ENCODE peak calls at places on chromosomes 12 and 14, in ten cellular contexts. D is transverse colon, C is HCT116, O is psoas muscle, H is mucosa of descending colon, Y is A549, T is ovary, S is IMR-90, P is neural progenitor cell, B is esophagus muscularis mucosa. W is an unnamed sample.

GRCh38 chr14:76386922-76387782 is 11.2 kb downstream of the ESRRB start:
- DNase-seq in C (peak; percentile 37), B (no peak), Y (peak; percentile 61), T (peak; percentile 21), D (peak; percentile 62), H (peak; percentile 73), S (peak; percentile 51), P (peak; percentile 88), O (peak; percentile 65), W (peak; percentile 64)

GRCh38 chr14:35292051-35292769 is at the start of gene PSMA6:
- DNase-seq in S (peak; percentile 99), O (peak; percentile 99), Y (peak; percentile 99), T (peak; percentile 98), C (peak; percentile 98), H (peak; percentile 99), D (peak; percentile 100), B (peak; percentile 100), P (peak; percentile 100), W (peak; percentile 98)

GRCh38 chr12:51009038-51009437 is 17.1 kb downstream of the SLC11A2 start:
- DNase-seq in Y (no peak), H (peak; percentile 43), O (peak; percentile 66), P (no peak), B (no peak), S (no peak), C (no peak), D (peak; percentile 57), T (no peak), W (peak; percentile 47)

GRCh38 chr12:64739778-64740177 is 19.4 kb downstream of the GNS start:
- DNase-seq in B (no peak), O (no peak), H (no peak), S (peak; percentile 27), T (no peak), Y (peak; percentile 33), P (no peak), C (no peak), D (no peak), W (no peak)

GRCh38 chr14:64612021-64612380 is 62.2 kb downstream of the PPP1R36 start:
- DNase-seq in T (no peak), D (no peak), H (no peak), P (no peak), S (peak; percentile 85), Y (peak; percentile 67), B (no peak), O (no peak), C (no peak), W (no peak)

GRCh38 chr12:112967858-112968257 is 10.5 kb upstream of the OAS2 start:
- DNase-seq in S (no peak), Y (no peak), C (no peak), T (no peak), B (no peak), O (no peak), P (no peak), H (no peak), D (no peak), W (no peak)

GRCh38 chr12:124404162-124404561 is 109.3 kb downstream of the RFLNA start:
- DNase-seq in B (no peak), H (no peak), C (no peak), T (no peak), S (no peak), Y (no peak), D (no peak), O (peak; percentile 77), P (no peak), W (no peak)

GRCh38 chr12:101733166-101733565 is 6.1 kb downstream of the SYCP3 start:
- DNase-seq in B (no peak), O (no peak), T (no peak), P (no peak), C (no peak), S (no peak), D (no peak), H (no peak), Y (no peak), W (no peak)

GRCh38 chr14:76138758-76139723 is 12.7 kb upstream of the GPATCH2L start:
- DNase-seq in O (no peak), Y (no peak), P (peak; percentile 94), H (no peak), C (no peak), B (no peak), T (no peak), S (no peak), D (no peak), W (no peak)

GRCh38 chr14:77184396-77185092 is 2.9 kb downstream of the TMEM63C start:
- DNase-seq in H (peak; percentile 74), Y (no peak), O (no peak), C (no peak), S (no peak), P (no peak), D (peak; percentile 77), B (no peak), T (no peak), W (no peak)

GRCh38 chr14:23362200-23362599 is 2.8 kb downstream of the EFS start:
- DNase-seq in H (no peak), P (no peak), B (no peak), S (peak; percentile 45), C (no peak), Y (peak; percentile 21), D (no peak), T (no peak), O (no peak), W (no peak)

GRCh38 chr12:123384318-123384993 is 524 bp downstream of the KMT5A start:
- DNase-seq in O (no peak), S (no peak), T (no peak), C (no peak), B (no peak), P (peak; percentile 52), D (no peak), Y (peak; percentile 42), H (peak; percentile 56), W (peak; percentile 36)

GRCh38 chr14:93903342-93904184 is 23.6 kb upstream of the FAM181A start:
- DNase-seq in D (no peak), B (no peak), Y (peak; percentile 24), T (no peak), H (no peak), O (no peak), S (no peak), C (peak; percentile 15), P (peak; percentile 74), W (no peak)

GRCh38 chr14:85084344-85084743 is 445.6 kb upstream of the FLRT2 start:
- DNase-seq in C (no peak), T (no peak), S (no peak), P (no peak), B (no peak), Y (no peak), D (no peak), O (no peak), H (no peak), W (no peak)

GRCh38 chr14:85087201-85087600 is 442.7 kb upstream of the FLRT2 start:
- DNase-seq in O (no peak), S (peak; percentile 38), T (no peak), H (no peak), Y (no peak), D (no peak), B (no peak), P (no peak), C (no peak), W (no peak)

GRCh38 chr14:85090681-85091080 is 439.3 kb upstream of the FLRT2 start:
- DNase-seq in P (no peak), B (no peak), H (no peak), T (no peak), S (peak; percentile 1), Y (no peak), O (no peak), C (no peak), D (no peak), W (no peak)

GRCh38 chr14:85085981-85086380 is 444.0 kb upstream of the FLRT2 start:
- DNase-seq in H (no peak), B (no peak), Y (no peak), P (no peak), C (no peak), T (no peak), D (no peak), O (no peak), S (no peak), W (no peak)

GRCh38 chr14:85088231-85088630 is 441.7 kb upstream of the FLRT2 start:
- DNase-seq in O (no peak), Y (no peak), H (no peak), T (no peak), C (no peak), B (no peak), P (no peak), D (no peak), S (no peak), W (no peak)
- H3K9me3 ChIP-seq in O (no peaks in the 10 kb centered on the region), Y (no peaks in the 10 kb centered on the region), H (peaks cover 4% of the 10 kb centered on the region), T (no peaks in the 10 kb centered on the region), C (peaks cover 7% of the 10 kb centered on the region), B (no peaks in the 10 kb centered on the region), P (no peaks in the 10 kb centered on the region), D (no peaks in the 10 kb centered on the region), S (no peaks in the 10 kb centered on the region), W (no peaks in the 10 kb centered on the region)

GRCh38 chr12:52083638-52083996 is 4.1 kb downstream of the SMIM41 start:
- DNase-seq in P (no peak), B (no peak), Y (no peak), T (no peak), O (no peak), D (no peak), S (no peak), C (no peak), H (no peak), W (no peak)
- TF ChIP-seq CTCF in P (no peak), B (no peak), Y (no peak), T (no peak), O (no peak), D (no peak), S (no peak), C (no peak), H (no peak), W (no peak)

DNA sequence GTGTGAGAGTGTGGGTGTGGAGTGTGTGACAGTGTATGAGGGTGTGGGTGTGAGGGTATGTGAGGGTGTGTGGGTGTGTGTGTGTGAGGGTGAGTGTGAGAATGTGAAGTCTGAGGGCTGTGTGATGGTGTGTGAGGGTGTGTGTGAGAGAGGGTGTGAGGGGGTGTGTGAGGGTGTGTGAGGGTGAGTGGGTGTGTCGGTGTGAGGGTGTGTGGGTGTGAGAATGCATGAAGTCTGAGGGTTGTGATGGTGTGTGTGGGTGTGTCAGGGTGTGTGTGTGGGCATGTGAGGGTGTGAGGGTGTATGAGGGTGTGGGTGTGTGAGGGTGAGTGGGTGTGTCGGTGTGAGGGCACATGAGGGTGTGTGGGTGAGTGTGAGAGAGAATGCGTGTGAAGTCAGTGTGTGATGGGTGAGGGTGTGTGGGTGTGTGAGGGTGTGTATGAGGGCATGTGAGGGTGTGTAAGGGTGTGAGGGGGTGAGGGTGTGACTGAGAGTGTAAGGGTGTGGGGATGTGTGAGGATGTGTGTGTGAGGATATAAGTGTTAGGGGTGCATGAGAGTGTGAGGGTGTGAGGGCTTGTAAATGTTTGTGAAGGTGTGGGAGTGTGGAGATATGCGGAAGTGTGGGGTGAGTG is 36.4 kb downstream of the TMEM121 start:
- DNase-seq in O (no peak), P (no peak), Y (no peak), C (no peak), T (no peak), S (no peak), B (no peak), D (no peak), H (no peak), W (no peak)
- H3K4me1 ChIP-seq in O (no peaks in the 10 kb centered on the region), P (no peaks in the 10 kb centered on the region), Y (no peaks in the 10 kb centered on the region), C (no peaks in the 10 kb centered on the region), T (no peaks in the 10 kb centered on the region), S (no peaks in the 10 kb centered on the region), B (peaks cover 4% of the 10 kb centered on the region), D (peaks cover 3% of the 10 kb centered on the region), H (no peaks in the 10 kb centered on the region), W (no peaks in the 10 kb centered on the region)

DNA sequence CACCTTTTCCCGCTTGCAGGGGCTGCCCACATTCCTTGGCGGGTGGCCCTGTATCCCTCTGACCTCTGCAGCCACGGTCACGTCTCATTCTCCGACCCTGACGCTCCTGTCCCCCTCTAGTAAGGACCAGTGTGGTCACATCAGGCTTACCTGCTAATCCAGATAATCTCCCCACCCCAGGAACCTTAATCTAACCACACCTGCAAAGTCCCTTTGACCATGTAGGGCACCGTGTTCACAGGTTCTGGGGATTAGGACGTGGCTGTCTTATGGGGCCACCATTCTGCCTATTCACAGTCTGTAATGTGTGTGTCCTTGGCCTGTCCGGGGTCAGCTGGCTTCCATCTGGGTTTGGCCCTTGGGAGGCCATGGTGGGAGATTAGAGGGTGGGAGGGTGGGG is 368.9 kb downstream of the AACS start:
- DNase-seq in T (no peak), D (no peak), Y (no peak), B (peak; percentile 91), S (no peak), H (no peak), P (no peak), C (no peak), O (no peak), W (no peak)
- H3K9me3 ChIP-seq in T (no peaks in the 10 kb centered on the region), D (no peaks in the 10 kb centered on the region), Y (no peaks in the 10 kb centered on the region), B (no peaks in the 10 kb centered on the region), S (peaks cover 33% of the 10 kb centered on the region), H (no peaks in the 10 kb centered on the region), P (no peaks in the 10 kb centered on the region), C (no peaks in the 10 kb centered on the region), O (no peaks in the 10 kb centered on the region), W (no peaks in the 10 kb centered on the region)